ENCODE peak calls at places on chromosomes 11 and 22, in ten cellular contexts. One of them, this sample, is unnamed.

GRCh38 chr22:35552186-35552842 is 11.7 kb downstream of the RASD2 start:
- DNase-seq in spleen: peak
- DNase-seq in fibroblast of lung: no peak
- DNase-seq in RCC 7860: no peak
- DNase-seq in posterior cingulate gyrus: no peak
- DNase-seq in GM20000: peak
- DNase-seq in epithelial cell of prostate: no peak
- DNase-seq in NCI-H1092 treated with DMSO at 0.1 percent for 48 hours: no peak
- DNase-seq in NCI-H1436: no peak
- DNase-seq in pulmonary artery endothelial cell: no peak
- DNase-seq in this sample: no peak

GRCh38 chr11:115284766-115285165 is 219.4 kb downstream of the CADM1 start:
- DNase-seq in GM20000: no peak
- DNase-seq in NCI-H1092 treated with DMSO at 0.1 percent for 48 hours: no peak
- DNase-seq in RCC 7860: no peak
- DNase-seq in fibroblast of lung: peak
- DNase-seq in epithelial cell of prostate: no peak
- DNase-seq in pulmonary artery endothelial cell: no peak
- DNase-seq in spleen: no peak
- DNase-seq in NCI-H1436: no peak
- DNase-seq in posterior cingulate gyrus: no peak
- DNase-seq in this sample: no peak

GRCh38 chr11:27487706-27488105 is 15.1 kb upstream of the LGR4 start:
- DNase-seq in GM20000: no peak
- DNase-seq in fibroblast of lung: no peak
- DNase-seq in spleen: no peak
- DNase-seq in RCC 7860: no peak
- DNase-seq in posterior cingulate gyrus: no peak
- DNase-seq in NCI-H1436: no peak
- DNase-seq in pulmonary artery endothelial cell: no peak
- DNase-seq in NCI-H1092 treated with DMSO at 0.1 percent for 48 hours: no peak
- DNase-seq in epithelial cell of prostate: no peak
- DNase-seq in this sample: no peak

GRCh38 chr11:81658722-81659121 is 1074.9 kb downstream of the FAM181B start:
- DNase-seq in posterior cingulate gyrus: no peak
- DNase-seq in pulmonary artery endothelial cell: no peak
- DNase-seq in spleen: no peak
- DNase-seq in GM20000: peak
- DNase-seq in fibroblast of lung: peak
- DNase-seq in NCI-H1436: no peak
- DNase-seq in NCI-H1092 treated with DMSO at 0.1 percent for 48 hours: peak
- DNase-seq in epithelial cell of prostate: no peak
- DNase-seq in RCC 7860: no peak
- DNase-seq in this sample: no peak

GRCh38 chr11:33687733-33688479 is 12.7 kb downstream of the C11orf91 start:
- DNase-seq in epithelial cell of prostate: no peak
- DNase-seq in RCC 7860: peak
- DNase-seq in spleen: no peak
- DNase-seq in posterior cingulate gyrus: no peak
- DNase-seq in pulmonary artery endothelial cell: no peak
- DNase-seq in NCI-H1436: peak
- DNase-seq in GM20000: peak
- DNase-seq in NCI-H1092 treated with DMSO at 0.1 percent for 48 hours: peak
- DNase-seq in fibroblast of lung: peak
- DNase-seq in this sample: peak

GRCh38 chr11:64765291-64765803 is 5.6 kb upstream of the PYGM start:
- DNase-seq in posterior cingulate gyrus: peak
- DNase-seq in pulmonary artery endothelial cell: no peak
- DNase-seq in spleen: peak
- DNase-seq in GM20000: no peak
- DNase-seq in RCC 7860: no peak
- DNase-seq in NCI-H1092 treated with DMSO at 0.1 percent for 48 hours: no peak
- DNase-seq in fibroblast of lung: no peak
- DNase-seq in NCI-H1436: no peak
- DNase-seq in epithelial cell of prostate: no peak
- DNase-seq in this sample: no peak

GRCh38 chr11:73478737-73479347 is 102.6 kb downstream of the RELT start:
- DNase-seq in RCC 7860: peak
- DNase-seq in fibroblast of lung: peak
- DNase-seq in epithelial cell of prostate: no peak
- DNase-seq in spleen: no peak
- DNase-seq in NCI-H1436: no peak
- DNase-seq in pulmonary artery endothelial cell: no peak
- DNase-seq in NCI-H1092 treated with DMSO at 0.1 percent for 48 hours: no peak
- DNase-seq in posterior cingulate gyrus: no peak
- DNase-seq in GM20000: peak
- DNase-seq in this sample: peak

GRCh38 chr22:24421428-24421931 is 5.9 kb upstream of the ADORA2A start:
- DNase-seq in NCI-H1436: peak
- DNase-seq in NCI-H1092 treated with DMSO at 0.1 percent for 48 hours: peak
- DNase-seq in GM20000: peak
- DNase-seq in epithelial cell of prostate: no peak
- DNase-seq in spleen: no peak
- DNase-seq in pulmonary artery endothelial cell: no peak
- DNase-seq in RCC 7860: peak
- DNase-seq in posterior cingulate gyrus: no peak
- DNase-seq in fibroblast of lung: no peak
- DNase-seq in this sample: no peak

GRCh38 chr11:124193221-124193945 is 10.2 kb downstream of the OR10D3 start:
- DNase-seq in spleen: no peak
- DNase-seq in pulmonary artery endothelial cell: no peak
- DNase-seq in epithelial cell of prostate: no peak
- DNase-seq in RCC 7860: no peak
- DNase-seq in posterior cingulate gyrus: no peak
- DNase-seq in NCI-H1436: no peak
- DNase-seq in fibroblast of lung: peak
- DNase-seq in GM20000: no peak
- DNase-seq in NCI-H1092 treated with DMSO at 0.1 percent for 48 hours: no peak
- DNase-seq in this sample: no peak

GRCh38 chr11:77346906-77347603 is 45.6 kb upstream of the GDPD4 start:
- DNase-seq in fibroblast of lung: peak
- DNase-seq in RCC 7860: peak
- DNase-seq in NCI-H1092 treated with DMSO at 0.1 percent for 48 hours: no peak
- DNase-seq in spleen: no peak
- DNase-seq in GM20000: no peak
- DNase-seq in NCI-H1436: no peak
- DNase-seq in posterior cingulate gyrus: no peak
- DNase-seq in pulmonary artery endothelial cell: no peak
- DNase-seq in epithelial cell of prostate: no peak
- DNase-seq in this sample: peak

GRCh38 chr11:67483901-67484665 is 1.3 kb downstream of the AIP start:
- DNase-seq in GM20000: no peak
- DNase-seq in fibroblast of lung: no peak
- DNase-seq in epithelial cell of prostate: no peak
- DNase-seq in spleen: no peak
- DNase-seq in pulmonary artery endothelial cell: no peak
- DNase-seq in RCC 7860: no peak
- DNase-seq in posterior cingulate gyrus: no peak
- DNase-seq in NCI-H1436: no peak
- DNase-seq in NCI-H1092 treated with DMSO at 0.1 percent for 48 hours: no peak
- DNase-seq in this sample: no peak

GRCh38 chr11:33869511-33870422 is 22.1 kb downstream of the LMO2 start:
- DNase-seq in spleen: peak
- DNase-seq in GM20000: peak
- DNase-seq in NCI-H1092 treated with DMSO at 0.1 percent for 48 hours: peak
- DNase-seq in fibroblast of lung: peak
- DNase-seq in epithelial cell of prostate: no peak
- DNase-seq in NCI-H1436: peak
- DNase-seq in RCC 7860: no peak
- DNase-seq in posterior cingulate gyrus: peak
- DNase-seq in pulmonary artery endothelial cell: peak
- DNase-seq in this sample: no peak

GRCh38 chr11:76279038-76279437 is 72.7 kb upstream of the WNT11 start:
- DNase-seq in pulmonary artery endothelial cell: no peak
- DNase-seq in posterior cingulate gyrus: no peak
- DNase-seq in spleen: no peak
- DNase-seq in epithelial cell of prostate: no peak
- DNase-seq in NCI-H1436: no peak
- DNase-seq in fibroblast of lung: no peak
- DNase-seq in NCI-H1092 treated with DMSO at 0.1 percent for 48 hours: no peak
- DNase-seq in RCC 7860: no peak
- DNase-seq in GM20000: no peak
- DNase-seq in this sample: no peak

GRCh38 chr11:63574856-63575602 is 11.8 kb upstream of the PLAAT2 start:
- DNase-seq in RCC 7860: no peak
- DNase-seq in GM20000: no peak
- DNase-seq in NCI-H1092 treated with DMSO at 0.1 percent for 48 hours: no peak
- DNase-seq in pulmonary artery endothelial cell: no peak
- DNase-seq in posterior cingulate gyrus: no peak
- DNase-seq in fibroblast of lung: peak
- DNase-seq in spleen: no peak
- DNase-seq in epithelial cell of prostate: no peak
- DNase-seq in NCI-H1436: no peak
- DNase-seq in this sample: no peak

GRCh38 chr22:27715078-27715477 is 86.5 kb downstream of the MN1 start:
- DNase-seq in NCI-H1436: no peak
- DNase-seq in fibroblast of lung: no peak
- DNase-seq in spleen: peak
- DNase-seq in GM20000: no peak
- DNase-seq in NCI-H1092 treated with DMSO at 0.1 percent for 48 hours: peak
- DNase-seq in epithelial cell of prostate: no peak
- DNase-seq in RCC 7860: no peak
- DNase-seq in posterior cingulate gyrus: peak
- DNase-seq in pulmonary artery endothelial cell: no peak
- DNase-seq in this sample: no peak

GRCh38 chr11:17699157-17700114 is 19.9 kb upstream of the MYOD1 start:
- DNase-seq in posterior cingulate gyrus: no peak
- DNase-seq in epithelial cell of prostate: no peak
- DNase-seq in NCI-H1092 treated with DMSO at 0.1 percent for 48 hours: no peak
- DNase-seq in pulmonary artery endothelial cell: no peak
- DNase-seq in fibroblast of lung: no peak
- DNase-seq in RCC 7860: no peak
- DNase-seq in GM20000: no peak
- DNase-seq in spleen: no peak
- DNase-seq in NCI-H1436: no peak
- DNase-seq in this sample: no peak

GRCh38 chr11:103070142-103070541 is 21.8 kb downstream of the DCUN1D5 start:
- DNase-seq in spleen: no peak
- DNase-seq in NCI-H1436: no peak
- DNase-seq in pulmonary artery endothelial cell: no peak
- DNase-seq in posterior cingulate gyrus: no peak
- DNase-seq in GM20000: no peak
- DNase-seq in RCC 7860: no peak
- DNase-seq in fibroblast of lung: no peak
- DNase-seq in NCI-H1092 treated with DMSO at 0.1 percent for 48 hours: no peak
- DNase-seq in epithelial cell of prostate: no peak
- DNase-seq in this sample: no peak

GRCh38 chr11:38543311-38543710 is 1945.3 kb upstream of the RAG2 start:
- DNase-seq in posterior cingulate gyrus: no peak
- DNase-seq in pulmonary artery endothelial cell: no peak
- DNase-seq in NCI-H1436: no peak
- DNase-seq in GM20000: no peak
- DNase-seq in epithelial cell of prostate: no peak
- DNase-seq in spleen: no peak
- DNase-seq in RCC 7860: no peak
- DNase-seq in NCI-H1092 treated with DMSO at 0.1 percent for 48 hours: no peak
- DNase-seq in fibroblast of lung: peak
- DNase-seq in this sample: peak

GRCh38 chr11:66277475-66278391 is at the start of gene CNIH2:
- DNase-seq in NCI-H1092 treated with DMSO at 0.1 percent for 48 hours: peak
- DNase-seq in epithelial cell of prostate: no peak
- DNase-seq in posterior cingulate gyrus: peak
- DNase-seq in NCI-H1436: peak
- DNase-seq in GM20000: peak
- DNase-seq in RCC 7860: no peak
- DNase-seq in spleen: peak
- DNase-seq in pulmonary artery endothelial cell: no peak
- DNase-seq in fibroblast of lung: no peak
- DNase-seq in this sample: no peak

GRCh38 chr11:748007-748359 is 719 bp downstream of the TALDO1 start:
- DNase-seq in RCC 7860: no peak
- DNase-seq in posterior cingulate gyrus: no peak
- DNase-seq in fibroblast of lung: no peak
- DNase-seq in pulmonary artery endothelial cell: no peak
- DNase-seq in GM20000: peak
- DNase-seq in spleen: peak
- DNase-seq in epithelial cell of prostate: no peak
- DNase-seq in NCI-H1092 treated with DMSO at 0.1 percent for 48 hours: no peak
- DNase-seq in NCI-H1436: no peak
- DNase-seq in this sample: no peak